ENCODE peak calls at places on chromosomes 1 and 21, in seven cellular contexts. M is IMR-90, F is neuronal stem cell, V is H9, W is trophoblast cell, H is mesenchymal stem cell, P is H1. D is an unnamed sample.

GRCh38 chr21:32726742-32727477 is 903 bp downstream of the SYNJ1 start:
- DNase-seq in M (peak; percentile 18), F (peak; percentile 30), V (no peak), W (peak; percentile 20), H (peak; percentile 47), P (no peak), D (peak; percentile 38)

GRCh38 chr21:29953072-29953471 is 13.3 kb upstream of the GRIK1 start:
- DNase-seq in M (no peak), F (no peak), V (no peak), W (no peak), H (no peak), P (no peak), D (peak; percentile 16)

GRCh38 chr1:27149714-27150113 is 5.2 kb downstream of the SLC9A1 start:
- DNase-seq in M (no peak), F (no peak), V (no peak), W (no peak), H (no peak), P (no peak), D (no peak)

GRCh38 chr1:63931468-63931867 is 157.7 kb downstream of the ROR1 start:
- DNase-seq in M (peak; percentile 79), F (no peak), V (no peak), W (peak; percentile 65), H (peak; percentile 45), P (no peak), D (no peak)

GRCh38 chr1:162141273-162142023 is 72.0 kb downstream of the NOS1AP start:
- DNase-seq in M (peak; percentile 42), F (no peak), V (no peak), W (peak; percentile 19), H (peak; percentile 43), P (no peak), D (no peak)

GRCh38 chr1:8169364-8170058 is 143.4 kb upstream of the ERRFI1 start:
- DNase-seq in M (peak; percentile 89), F (no peak), V (no peak), W (no peak), H (peak; percentile 79), P (no peak), D (peak; percentile 79)

GRCh38 chr1:238779676-238780075 is 606.7 kb upstream of the CHRM3 start:
- DNase-seq in M (no peak), F (no peak), V (no peak), W (no peak), H (no peak), P (no peak), D (no peak)

GRCh38 chr1:216332462-216332861 is 90.8 kb downstream of the USH2A start:
- DNase-seq in M (no peak), F (no peak), V (no peak), W (no peak), H (no peak), P (no peak), D (no peak)

GRCh38 chr1:20291621-20292020 is 946 bp downstream of the VWA5B1 start:
- DNase-seq in M (no peak), F (no peak), V (peak; percentile 55), W (no peak), H (no peak), P (no peak), D (no peak)

GRCh38 chr1:35184495-35185199 is 8.3 kb downstream of the SFPQ start:
- DNase-seq in M (no peak), F (no peak), V (no peak), W (no peak), H (no peak), P (no peak), D (no peak)

GRCh38 chr1:91018006-91018405 is 3.8 kb downstream of the ZNF644 start:
- DNase-seq in M (no peak), F (no peak), V (no peak), W (no peak), H (peak; percentile 26), P (no peak), D (peak; percentile 57)

GRCh38 chr1:37763791-37764741 is 854 bp downstream of the EPHA10 start:
- DNase-seq in M (peak; percentile 37), F (peak; percentile 82), V (peak; percentile 81), W (no peak), H (peak; percentile 43), P (no peak), D (peak; percentile 74)

GRCh38 chr1:227759345-227760300 is 24.4 kb downstream of the SNAP47 start:
- DNase-seq in M (peak; percentile 99), F (no peak), V (no peak), W (peak; percentile 97), H (peak; percentile 95), P (no peak), D (no peak)

GRCh38 chr1:228287541-228288425 is 79.9 kb downstream of the OBSCN start:
- DNase-seq in M (no peak), F (no peak), V (no peak), W (no peak), H (no peak), P (no peak), D (no peak)

GRCh38 chr1:210381934-210382333 is 53.2 kb downstream of the HHAT start:
- DNase-seq in M (no peak), F (no peak), V (no peak), W (no peak), H (no peak), P (no peak), D (no peak)

GRCh38 chr1:210385228-210385627 is 56.5 kb downstream of the HHAT start:
- DNase-seq in M (no peak), F (no peak), V (peak; percentile 14), W (no peak), H (no peak), P (no peak), D (no peak)

GRCh38 chr1:210378721-210379120 is 50.0 kb downstream of the HHAT start:
- DNase-seq in M (peak; percentile 39), F (no peak), V (no peak), W (no peak), H (no peak), P (no peak), D (no peak)

DNA sequence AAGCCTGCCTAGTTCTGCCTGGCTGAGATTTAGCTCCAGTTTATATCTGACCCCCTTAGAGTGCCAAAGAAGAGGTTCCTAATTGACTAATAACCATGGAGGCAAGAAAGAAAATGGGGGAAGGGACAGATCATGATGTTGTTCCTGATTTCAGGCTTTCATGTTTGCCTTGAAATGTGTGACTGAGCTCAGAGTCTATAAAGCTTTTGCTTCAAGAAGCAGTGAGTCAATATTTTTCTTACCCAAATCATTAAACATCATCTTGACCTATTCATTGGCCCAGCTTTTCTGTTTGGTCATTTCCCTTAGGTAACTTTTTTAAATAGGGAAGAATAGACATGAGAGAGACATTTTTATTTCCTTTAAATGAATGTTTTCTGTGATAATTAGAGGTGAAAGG is 55.9 kb downstream of the HHAT start:
- DNase-seq in M (peak; percentile 79), F (no peak), V (no peak), W (no peak), H (no peak), P (no peak), D (no peak)
- H3K79me1 ChIP-seq in M (no peaks in the 10 kb centered on the region), F (no peaks in the 10 kb centered on the region), V (no peaks in the 10 kb centered on the region), W (no peaks in the 10 kb centered on the region), H (peaks cover 4% of the 10 kb centered on the region), P (no peaks in the 10 kb centered on the region), D (no peaks in the 10 kb centered on the region)

DNA sequence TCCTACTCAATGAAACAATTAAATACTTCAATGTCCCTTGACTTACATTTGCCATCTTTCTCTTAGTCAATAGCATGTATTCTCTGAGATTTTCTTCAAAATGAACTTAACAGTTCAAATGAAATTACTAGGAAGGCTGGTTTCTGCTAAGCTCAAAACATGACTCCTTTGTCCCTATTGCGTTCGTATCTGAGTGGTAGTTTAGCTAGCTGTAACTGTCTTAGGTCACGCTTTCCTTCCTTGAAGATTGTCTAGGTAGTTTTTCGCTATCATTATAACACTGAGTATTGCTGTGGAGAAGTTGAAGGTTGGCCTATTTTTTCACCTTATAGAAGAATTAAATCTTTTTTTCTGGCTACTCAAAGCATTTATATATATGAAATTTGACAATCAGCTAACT is 1535.2 kb downstream of the PLA2G4A start:
- DNase-seq in M (no peak), F (no peak), V (no peak), W (no peak), H (no peak), P (no peak), D (no peak)
- H4K8ac ChIP-seq in M (no peak overlapping the region), F (no peak overlapping the region), V (no peak overlapping the region), W (no peak overlapping the region), H (no peak overlapping the region), P (no peak overlapping the region), D (no peak overlapping the region)

GRCh38 chr1:31939484-31940329 is 1.5 kb upstream of the PTP4A2 start:
- DNase-seq in M (peak; percentile 90), F (no peak), V (peak; percentile 71), W (peak; percentile 84), H (peak; percentile 94), P (no peak), D (peak; percentile 88)

GRCh38 chr1:31938184-31938975 is at the start of gene PTP4A2:
- DNase-seq in M (peak; percentile 88), F (peak; percentile 93), V (peak; percentile 98), W (peak; percentile 92), H (peak; percentile 92), P (peak; percentile 94), D (peak; percentile 98)

GRCh38 chr1:31944205-31945089 is 6.3 kb upstream of the PTP4A2 start:
- DNase-seq in M (peak; percentile 87), F (peak; percentile 78), V (peak; percentile 97), W (peak; percentile 70), H (peak; percentile 95), P (peak; percentile 82), D (peak; percentile 99)

GRCh38 chr1:31943546-31944184 is 5.5 kb upstream of the PTP4A2 start:
- DNase-seq in M (no peak), F (no peak), V (no peak), W (no peak), H (peak; percentile 58), P (no peak), D (no peak)
- H3K79me1 ChIP-seq in M (peaks cover 2% of the 10 kb centered on the region), F (no peaks in the 10 kb centered on the region), V (no peaks in the 10 kb centered on the region), W (peaks cover 13% of the 10 kb centered on the region), H (no peaks in the 10 kb centered on the region), P (no peaks in the 10 kb centered on the region), D (no peaks in the 10 kb centered on the region)

GRCh38 chr21:45545691-45546531 is 3.7 kb upstream of the SLC19A1 start:
- DNase-seq in M (no peak), F (no peak), V (peak; percentile 18), W (no peak), H (no peak), P (no peak), D (no peak)

GRCh38 chr21:45545236-45545570 is 3.0 kb upstream of the SLC19A1 start:
- DNase-seq in M (no peak), F (no peak), V (no peak), W (no peak), H (no peak), P (no peak), D (no peak)

GRCh38 chr21:45544449-45545235 is 2.4 kb upstream of the SLC19A1 start:
- DNase-seq in M (no peak), F (no peak), V (peak; percentile 24), W (no peak), H (no peak), P (no peak), D (no peak)

GRCh38 chr21:45547211-45547900 is 5.1 kb upstream of the SLC19A1 start:
- DNase-seq in M (no peak), F (no peak), V (no peak), W (no peak), H (no peak), P (no peak), D (no peak)

DNA sequence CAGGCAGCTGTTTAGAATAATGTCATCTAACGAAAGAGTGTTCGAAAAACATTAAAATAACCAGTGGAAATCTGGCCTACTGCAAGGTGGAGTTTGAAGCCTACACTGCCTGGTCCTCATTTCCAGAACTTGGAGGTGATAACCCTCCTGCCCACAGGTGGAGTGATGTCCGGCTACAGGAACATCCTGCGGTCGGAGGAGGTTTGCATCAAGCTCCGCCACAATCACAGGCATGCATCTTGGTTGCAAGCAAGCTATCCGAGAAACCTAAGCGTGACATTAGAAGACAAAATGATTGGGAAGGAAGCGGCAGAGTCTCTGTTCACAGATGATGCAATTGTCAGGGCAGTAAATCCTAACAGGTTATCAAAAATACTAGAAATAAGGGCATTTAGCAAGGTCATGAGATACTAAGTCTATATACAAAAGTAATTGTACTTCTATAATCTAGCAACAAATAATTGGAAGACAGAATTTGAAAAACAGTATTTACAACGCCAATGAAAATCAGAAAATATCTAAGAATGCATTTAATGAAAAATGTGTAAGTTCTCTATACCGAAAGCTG is 4.5 kb upstream of the SLC19A1 start:
- DNase-seq in M (no peak), F (no peak), V (peak; percentile 6), W (no peak), H (no peak), P (no peak), D (no peak)
- H4K8ac ChIP-seq in M (no peak overlapping the region), F (no peak overlapping the region), V (no peak overlapping the region), W (no peak overlapping the region), H (no peak overlapping the region), P (no peak overlapping the region), D (no peak overlapping the region)

D was measured in mesendoderm.